ENCODE peak calls at places on chromosome 21, in seven cellular contexts. X, Q, R, F, D, A and P are unnamed samples.

GRCh38 chr21:20266369-20266710 is 731.9 kb upstream of the NCAM2 start:
- DNase-seq in X (no peak), Q (no peak), R (peak; percentile 6), F (no peak), D (no peak), A (no peak), P (no peak)

GRCh38 chr21:44742418-44743153 is 31.2 kb upstream of the TSPEAR start:
- DNase-seq in X (no peak), Q (no peak), R (no peak), F (peak; percentile 20), D (no peak), A (no peak), P (no peak)

GRCh38 chr21:36282568-36283230 is 37.3 kb upstream of the MORC3 start:
- DNase-seq in X (no peak), Q (no peak), R (no peak), F (no peak), D (no peak), A (peak; percentile 13), P (peak; percentile 13)

GRCh38 chr21:34722684-34723300 is 54.0 kb downstream of the CLIC6 start:
- DNase-seq in X (no peak), Q (no peak), R (no peak), F (no peak), D (no peak), A (no peak), P (no peak)

GRCh38 chr21:26409735-26410134 is 163.4 kb downstream of the CYYR1 start:
- DNase-seq in X (no peak), Q (no peak), R (no peak), F (no peak), D (no peak), A (peak; percentile 60), P (no peak)

GRCh38 chr21:39834543-39834942 is 32.7 kb upstream of the PCP4 start:
- DNase-seq in X (no peak), Q (no peak), R (no peak), F (no peak), D (no peak), A (no peak), P (no peak)

GRCh38 chr21:46517361-46517760 is 58.7 kb downstream of the DIP2A start:
- DNase-seq in X (no peak), Q (peak; percentile 85), R (no peak), F (no peak), D (no peak), A (no peak), P (no peak)

GRCh38 chr21:36117276-36117675 is 17.6 kb upstream of the CBR3 start:
- DNase-seq in X (no peak), Q (no peak), R (no peak), F (no peak), D (no peak), A (no peak), P (no peak)

GRCh38 chr21:33372582-33372981 is 30.6 kb upstream of the IFNGR2 start:
- DNase-seq in X (no peak), Q (no peak), R (no peak), F (no peak), D (no peak), A (no peak), P (no peak)

GRCh38 chr21:45802425-45802824 is 158.9 kb downstream of the PCBP3 start:
- DNase-seq in X (no peak), Q (no peak), R (no peak), F (no peak), D (no peak), A (no peak), P (no peak)

GRCh38 chr21:45153358-45154318 is 79.3 kb downstream of the ADARB1 start:
- DNase-seq in X (no peak), Q (no peak), R (no peak), F (peak; percentile 41), D (no peak), A (peak; percentile 80), P (no peak)

GRCh38 chr21:26797878-26798456 is 47.2 kb downstream of the ADAMTS1 start:
- DNase-seq in X (no peak), Q (no peak), R (no peak), F (no peak), D (no peak), A (no peak), P (no peak)

GRCh38 chr21:25039461-25040380 is 567.6 kb downstream of the MRPL39 start:
- DNase-seq in X (no peak), Q (no peak), R (no peak), F (no peak), D (peak; percentile 82), A (peak; percentile 17), P (peak; percentile 73)

GRCh38 chr21:46017148-46017547 is 35.6 kb downstream of the COL6A1 start:
- DNase-seq in X (no peak), Q (no peak), R (no peak), F (no peak), D (no peak), A (no peak), P (no peak)

GRCh38 chr21:25496825-25497482 is 110.3 kb downstream of the MRPL39 start:
- DNase-seq in X (no peak), Q (no peak), R (no peak), F (peak; percentile 78), D (no peak), A (peak; percentile 27), P (peak; percentile 32)

GRCh38 chr21:24367936-24368335 is 1239.3 kb downstream of the MRPL39 start:
- DNase-seq in X (no peak), Q (no peak), R (no peak), F (no peak), D (no peak), A (no peak), P (no peak)

GRCh38 chr21:17911628-17912027 is 92.5 kb upstream of the C21orf91 start:
- DNase-seq in X (no peak), Q (no peak), R (no peak), F (peak; percentile 54), D (no peak), A (peak; percentile 66), P (no peak)

GRCh38 chr21:30793581-30794314 is 19.3 kb downstream of the KRTAP8-1 start:
- DNase-seq in X (no peak), Q (no peak), R (peak; percentile 5), F (no peak), D (no peak), A (no peak), P (no peak)

GRCh38 chr21:33029512-33029921 is 3.8 kb downstream of the OLIG2 start:
- DNase-seq in X (no peak), Q (no peak), R (no peak), F (no peak), D (no peak), A (no peak), P (no peak)

GRCh38 chr21:38333290-38334272 is 76.8 kb downstream of the KCNJ15 start:
- DNase-seq in X (no peak), Q (peak; percentile 76), R (no peak), F (peak; percentile 44), D (no peak), A (no peak), P (peak; percentile 20)
- TF ChIP-seq CTCF in X (no peak), Q (no peak), R (peak; percentile 27), F (peak; percentile 42), D (no peak), A (peak; percentile 33), P (peak; percentile 23)

DNA sequence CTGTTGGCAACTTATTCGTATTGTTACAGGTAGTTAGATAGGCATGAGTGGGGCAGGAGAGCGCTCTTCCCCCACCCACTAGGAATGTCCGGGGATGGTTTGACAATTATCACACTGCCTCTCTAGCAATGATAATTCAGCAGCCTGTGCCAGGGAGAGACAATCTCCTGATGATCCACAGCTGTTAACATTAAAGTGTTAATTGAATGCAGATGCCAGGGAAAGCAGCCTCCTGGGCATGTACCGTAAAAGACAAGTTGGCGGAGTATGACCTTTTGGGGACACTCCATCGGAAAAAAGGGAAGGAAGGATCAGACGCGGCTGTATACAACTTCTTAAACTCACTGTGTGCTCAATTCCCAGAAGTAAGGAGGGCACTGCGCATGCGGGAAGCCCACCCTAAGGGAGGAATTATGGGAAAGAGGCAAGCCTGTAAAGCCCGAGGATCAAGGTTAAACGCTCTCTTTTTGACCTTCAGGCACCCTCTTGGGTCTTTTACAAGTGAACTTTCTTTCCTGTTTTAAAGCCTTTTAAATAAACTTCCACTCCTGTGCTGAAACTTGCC is 62.6 kb downstream of the MAP3K7CL start:
- DNase-seq in X (no peak), Q (no peak), R (no peak), F (no peak), D (no peak), A (peak; percentile 52), P (no peak)
- H3K4me3 ChIP-seq in X (no peak overlapping the region), Q (no peak overlapping the region), R (no peak overlapping the region), F (no peak overlapping the region), D (no peak overlapping the region), A (peak overlapping the region; percentile 2), P (no peak overlapping the region)

DNA sequence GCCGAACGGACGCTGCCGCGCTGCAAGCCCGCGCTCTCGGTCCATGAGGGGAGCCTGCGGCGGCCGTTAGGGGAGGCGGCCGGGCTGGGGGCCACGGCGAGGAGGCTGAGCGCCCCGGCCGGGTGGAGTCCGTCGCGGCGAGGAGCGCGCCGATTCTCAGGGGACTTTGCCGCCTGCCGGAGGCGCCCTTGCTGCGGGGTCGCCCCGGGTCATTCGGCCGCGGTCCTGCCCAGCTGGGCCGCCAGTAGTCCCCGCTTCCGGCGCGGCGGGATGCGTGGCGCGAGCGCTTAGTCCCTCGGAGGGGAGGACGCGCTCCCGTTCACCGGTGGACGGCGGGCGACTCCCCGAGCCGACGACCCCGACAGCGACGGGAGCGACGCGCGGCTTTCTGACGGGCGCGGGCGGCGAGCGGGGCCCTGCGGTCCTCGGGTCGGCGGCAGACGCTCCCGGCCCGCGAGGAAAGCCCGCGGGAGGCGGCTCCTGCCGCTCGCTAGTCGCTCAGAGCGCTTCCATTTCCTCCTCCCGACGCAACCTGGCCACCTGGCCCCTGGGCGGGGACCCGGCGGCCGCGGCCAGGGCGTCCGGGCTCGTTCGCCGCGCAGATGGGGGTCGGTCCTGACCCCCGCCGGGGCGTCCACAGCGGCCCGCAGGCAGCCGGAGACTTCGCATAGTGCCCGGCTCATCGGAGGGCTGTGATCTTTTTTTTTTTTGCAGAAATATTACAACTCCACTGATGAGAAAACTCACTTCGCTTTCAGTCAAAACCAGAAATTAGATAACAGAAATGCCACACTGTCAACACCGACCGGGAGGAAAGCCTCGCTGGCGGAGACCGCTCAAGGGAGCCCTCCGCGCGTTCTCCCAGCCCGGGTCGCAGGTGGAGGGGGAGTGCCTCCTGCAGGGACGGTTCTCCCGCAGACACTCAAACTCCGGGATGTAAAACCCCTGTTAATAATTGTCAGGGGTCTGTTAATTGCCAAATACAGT is 640 bp upstream of the ZBTB21 start:
- DNase-seq in X (no peak), Q (peak; percentile 54), R (peak; percentile 58), F (no peak), D (no peak), A (peak; percentile 6), P (peak; percentile 57)
- TF ChIP-seq CTCF in X (peak; percentile 14), Q (no peak), R (peak; percentile 14), F (no peak), D (no peak), A (peak; percentile 24), P (no peak)

DNA sequence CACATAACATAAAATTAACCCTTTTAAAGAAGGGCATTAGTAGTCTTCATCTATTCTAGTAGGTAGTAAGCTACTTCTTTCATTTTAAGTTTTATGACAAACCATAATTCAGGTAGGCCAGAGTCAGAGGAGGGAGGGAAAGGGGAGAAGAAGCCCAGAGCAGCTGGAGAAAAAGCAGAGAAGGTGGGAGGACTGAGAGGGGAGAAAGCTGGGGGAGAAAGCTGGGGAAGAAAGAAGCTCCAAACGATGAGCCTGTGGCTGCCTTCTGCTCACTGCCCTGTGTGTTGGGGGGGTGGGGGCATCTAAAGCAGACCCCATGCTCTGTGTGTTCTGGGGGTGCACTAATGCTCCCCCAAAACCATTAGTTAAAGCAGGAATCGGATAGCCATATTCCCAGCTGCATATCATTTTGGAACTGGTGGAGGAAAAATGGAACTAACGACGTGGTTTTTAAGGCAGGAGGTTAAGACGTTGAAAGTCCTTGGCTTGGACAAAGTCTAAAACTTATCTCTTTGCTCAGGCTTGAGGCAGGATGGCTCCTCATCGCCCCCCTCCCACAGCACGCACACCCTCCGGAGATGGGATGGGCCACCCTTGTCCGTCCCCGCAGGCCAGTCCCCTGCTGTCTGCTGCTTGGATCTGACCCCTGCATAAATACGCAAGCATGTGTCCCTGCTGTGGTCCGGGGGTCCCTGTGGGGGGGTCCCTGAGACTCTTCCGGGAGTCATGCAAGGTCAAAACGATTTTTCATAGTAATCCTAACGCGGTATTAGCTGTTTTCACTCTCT is 184.2 kb downstream of the DYRK1A start:
- DNase-seq in X (no peak), Q (no peak), R (peak; percentile 35), F (no peak), D (no peak), A (no peak), P (no peak)
- H3K4me3 ChIP-seq in X (no peak overlapping the region), Q (no peak overlapping the region), R (no peak overlapping the region), F (no peak overlapping the region), D (no peak overlapping the region), A (no peak overlapping the region), P (no peak overlapping the region)